ENCODE peak calls at places on chromosomes 3 and 15, in eight cellular contexts. J is transverse colon, E is adrenal gland, B is AG04450, U is Peyer's patch, C is ascending aorta, I is heart right ventricle, L is cardiac muscle cell. M is an unnamed sample.
A peak's percentile ranks its signal among the peaks of the same experiment; 100 is the strongest.

GRCh38 chr15:32982001-32982400 is 212.5 kb downstream of the FMN1 start:
- DNase-seq in L (no peak), U (no peak), B (no peak), E (no peak), C (no peak), I (no peak), J (no peak), M (no peak)

GRCh38 chr3:170027691-170028102 is 10.1 kb upstream of the GPR160 start:
- DNase-seq in U (no peak), E (no peak), J (no peak), I (no peak), C (no peak), B (no peak), L (no peak), M (no peak)

GRCh38 chr3:158791259-158791920 is 10.5 kb upstream of the MFSD1 start:
- DNase-seq in B (no peak), C (no peak), L (peak; percentile 65), U (no peak), I (no peak), E (no peak), J (no peak), M (no peak)

GRCh38 chr15:39969871-39970270 is 36.0 kb downstream of the EIF2AK4 start:
- DNase-seq in E (peak; percentile 74), U (no peak), J (peak; percentile 81), L (no peak), B (no peak), C (no peak), I (peak; percentile 43), M (no peak)

GRCh38 chr3:194245975-194246561 is 105.1 kb downstream of the CPN2 start:
- DNase-seq in U (no peak), L (no peak), J (no peak), C (no peak), B (no peak), I (no peak), E (peak; percentile 15), M (no peak)

GRCh38 chr15:88622605-88622975 is 1.4 kb downstream of the AEN start:
- DNase-seq in E (no peak), I (no peak), U (no peak), J (no peak), L (no peak), B (no peak), C (no peak), M (no peak)

GRCh38 chr3:132623646-132624045 is 26.6 kb downstream of the ACKR4 start:
- DNase-seq in C (no peak), L (no peak), B (no peak), U (no peak), I (no peak), E (no peak), J (no peak), M (no peak)

GRCh38 chr15:63041982-63042878 is at the start of gene TPM1:
- DNase-seq in I (peak; percentile 88), E (peak; percentile 79), B (peak; percentile 77), C (peak; percentile 62), J (peak; percentile 82), L (peak; percentile 96), U (peak; percentile 76), M (peak; percentile 87)

GRCh38 chr3:103712320-103713008 is 1277.6 kb downstream of the ZPLD1 start:
- DNase-seq in L (no peak), C (no peak), U (no peak), J (no peak), E (no peak), I (no peak), B (no peak), M (no peak)

GRCh38 chr3:148999806-149000205 is 8.5 kb downstream of the GYG1 start:
- DNase-seq in L (peak; percentile 58), U (no peak), I (no peak), C (no peak), J (no peak), B (no peak), E (no peak), M (no peak)

GRCh38 chr15:92959219-92959618 is 59.1 kb downstream of the CHD2 start:
- DNase-seq in C (no peak), B (no peak), J (no peak), L (no peak), I (no peak), E (no peak), U (no peak), M (no peak)

GRCh38 chr3:125042725-125043406 is 12.9 kb downstream of the HEG1 start:
- DNase-seq in J (no peak), I (peak; percentile 75), E (peak; percentile 60), U (no peak), B (no peak), C (no peak), L (peak; percentile 89), M (peak; percentile 73)
- H3K27ac ChIP-seq in J (peak overlapping the region; percentile 81), I (peak overlapping the region; percentile 95), E (no peak overlapping the region), U (peak overlapping the region; percentile 66), B (peak overlapping the region; percentile 52), C (peak overlapping the region; percentile 94), L (peak overlapping the region; percentile 96), M (peak overlapping the region; percentile 86)

GRCh38 chr3:14401692-14402303 is 608 bp upstream of the SLC6A6 start:
- DNase-seq in U (no peak), B (no peak), C (no peak), E (no peak), I (no peak), L (no peak), J (no peak), M (no peak)

GRCh38 chr3:14397940-14398800 is 4.2 kb upstream of the SLC6A6 start:
- DNase-seq in I (no peak), E (no peak), L (no peak), U (no peak), C (no peak), J (no peak), B (no peak), M (no peak)

GRCh38 chr3:14396293-14396692 is 6.1 kb upstream of the SLC6A6 start:
- DNase-seq in L (no peak), J (no peak), I (no peak), B (no peak), U (no peak), C (no peak), E (no peak), M (no peak)

GRCh38 chr3:14397531-14397930 is 4.9 kb upstream of the SLC6A6 start:
- DNase-seq in B (no peak), E (no peak), U (no peak), L (no peak), I (no peak), C (no peak), J (no peak), M (no peak)

GRCh38 chr3:14398801-14399114 is 3.6 kb upstream of the SLC6A6 start:
- DNase-seq in I (no peak), J (no peak), U (no peak), C (no peak), L (no peak), B (no peak), E (no peak), M (no peak)
- TF ChIP-seq CTCF in I (no peak), J (no peak), U (no peak), C (no peak), L (no peak), B (no peak), E (no peak), M (no peak)

GRCh38 chr15:52806284-52806655 is 16.1 kb upstream of the ONECUT1 start:
- DNase-seq in J (no peak), E (no peak), C (no peak), L (no peak), B (no peak), U (no peak), I (no peak), M (no peak)
- H3K4me3 ChIP-seq in J (peak overlapping the region; percentile 52), E (no peak overlapping the region), C (peak overlapping the region; percentile 41), L (no peak overlapping the region), B (no peak overlapping the region), U (peak overlapping the region; percentile 51), I (peak overlapping the region; percentile 32), M (peak overlapping the region; percentile 39)

GRCh38 chr15:73596214-73596613 is 37.0 kb downstream of the NPTN start:
- DNase-seq in E (no peak), L (no peak), B (no peak), C (no peak), I (no peak), J (no peak), U (no peak), M (no peak)

GRCh38 chr15:73600413-73601050 is 32.7 kb downstream of the NPTN start:
- DNase-seq in B (no peak), J (no peak), E (no peak), L (no peak), C (no peak), I (no peak), U (no peak), M (no peak)

GRCh38 chr15:73599934-73600333 is 33.3 kb downstream of the NPTN start:
- DNase-seq in C (no peak), U (no peak), L (no peak), E (no peak), B (no peak), I (no peak), J (no peak), M (no peak)

GRCh38 chr15:73597036-73597638 is 36.1 kb downstream of the NPTN start:
- DNase-seq in I (no peak), C (no peak), L (no peak), U (no peak), E (no peak), J (no peak), B (no peak), M (no peak)

GRCh38 chr15:73598540-73599195 is 34.5 kb downstream of the NPTN start:
- DNase-seq in U (no peak), C (no peak), L (no peak), E (no peak), B (no peak), J (no peak), I (no peak), M (no peak)
- H3K27ac ChIP-seq in U (no peak overlapping the region), C (peak overlapping the region; percentile 64), L (no peak overlapping the region), E (no peak overlapping the region), B (no peak overlapping the region), J (peak overlapping the region; percentile 75), I (no peak overlapping the region), M (no peak overlapping the region)

DNA sequence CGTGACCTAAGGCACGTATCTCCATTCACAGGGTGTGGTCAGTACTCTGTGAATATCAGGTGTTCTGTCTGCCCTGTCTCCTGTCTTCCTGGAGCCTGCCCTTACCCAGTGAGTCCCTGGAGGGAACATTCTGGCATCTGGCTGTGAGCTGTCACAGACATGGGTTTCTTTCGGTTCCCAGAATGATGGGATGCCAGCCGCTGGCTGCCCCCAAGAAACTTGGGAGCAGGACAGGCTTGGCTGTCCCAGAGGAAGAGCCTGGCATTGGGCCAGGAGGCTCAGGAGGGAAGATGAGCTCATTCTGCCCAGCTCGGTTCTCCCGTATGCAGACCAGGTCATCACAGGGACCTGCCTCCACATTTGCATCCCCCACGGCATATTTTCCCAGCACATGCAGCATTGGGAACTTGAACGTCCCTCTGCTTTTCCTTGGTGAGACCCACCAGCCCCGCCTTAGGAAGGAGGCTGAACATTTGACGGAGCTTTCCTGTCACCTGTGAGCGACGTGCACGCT is 21.8 kb upstream of the PGPEP1L start:
- DNase-seq in I (no peak), L (no peak), B (no peak), E (no peak), U (no peak), J (no peak), C (no peak), M (peak; percentile 62)
- TF ChIP-seq CTCF in I (no peak), L (no peak), B (no peak), E (no peak), U (no peak), J (no peak), C (no peak), M (no peak)

M was measured in suprapubic skin.